ENCODE peak calls at places on chromosomes 4 and X, in five cellular contexts. A is GM12892, D is HepG2, H is K562, F is H1. G is an unnamed sample.

GRCh38 chr4:139229534-139230039 is 50.4 kb downstream of the MGARP start:
- DNase-seq in F (no peak), D (peak), A (no peak), H (peak), G (no peak)

GRCh38 chrX:22795680-22796079 is 204.1 kb upstream of the DDX53 start:
- DNase-seq in H (no peak), F (no peak), A (no peak), D (no peak), G (no peak)

GRCh38 chr4:6953751-6954380 is 44.2 kb downstream of the TBC1D14 start:
- DNase-seq in F (no peak), A (no peak), D (no peak), H (peak), G (no peak)

GRCh38 chr4:85854543-85854942 is 379.6 kb downstream of the ARHGAP24 start:
- DNase-seq in A (no peak), D (no peak), H (no peak), F (no peak), G (no peak)

GRCh38 chr4:168082379-168082778 is 10.0 kb upstream of the ANXA10 start:
- DNase-seq in F (no peak), D (no peak), A (no peak), H (no peak), G (no peak)

GRCh38 chr4:84849051-84849640 is 117.3 kb downstream of the WDFY3 start:
- DNase-seq in F (no peak), D (no peak), H (no peak), A (no peak), G (no peak)

GRCh38 chrX:41781500-41781899 is 57.5 kb downstream of the GPR82 start:
- DNase-seq in F (no peak), D (peak), A (peak), H (peak), G (no peak)

GRCh38 chr4:180059216-180059881 is 2183.9 kb upstream of the TENM3 start:
- DNase-seq in H (peak), A (peak), F (no peak), D (no peak), G (no peak)

GRCh38 chrX:69025802-69026301 is 139.4 kb downstream of the PJA1 start:
- DNase-seq in D (no peak), H (no peak), A (no peak), F (no peak), G (no peak)

GRCh38 chr4:128388352-128388630 is 100.7 kb upstream of the PGRMC2 start:
- DNase-seq in D (no peak), A (no peak), H (no peak), F (no peak), G (no peak)

GRCh38 chrX:84907324-84907946 is 96.2 kb upstream of the APOOL start:
- DNase-seq in H (peak), A (no peak), D (no peak), F (no peak), G (no peak)

GRCh38 chrX:133297284-133297683 is 79.1 kb upstream of the TFDP3 start:
- DNase-seq in D (no peak), H (no peak), F (no peak), A (no peak), G (no peak)

GRCh38 chr4:147976341-147976928 is 244.5 kb downstream of the ARHGAP10 start:
- DNase-seq in F (no peak), D (no peak), A (no peak), H (no peak), G (no peak)

GRCh38 chrX:154433605-154434004 is 3.3 kb upstream of the GDI1 start:
- DNase-seq in F (no peak), A (no peak), H (no peak), D (no peak), G (no peak)

GRCh38 chr4:142983612-142984011 is 137.5 kb upstream of the INPP4B start:
- DNase-seq in H (no peak), A (no peak), F (no peak), D (no peak), G (no peak)

GRCh38 chr4:151267104-151267503 is 9.9 kb upstream of the PRSS48 start:
- DNase-seq in A (no peak), H (no peak), D (peak), F (no peak), G (no peak)

GRCh38 chrX:18360867-18361266 is 6.4 kb upstream of the SCML2 start:
- DNase-seq in D (no peak), F (no peak), H (no peak), A (no peak), G (no peak)

GRCh38 chr4:62640296-62640695 is 1440.2 kb downstream of the ADGRL3 start:
- DNase-seq in F (no peak), D (no peak), A (no peak), H (no peak), G (no peak)

DNA sequence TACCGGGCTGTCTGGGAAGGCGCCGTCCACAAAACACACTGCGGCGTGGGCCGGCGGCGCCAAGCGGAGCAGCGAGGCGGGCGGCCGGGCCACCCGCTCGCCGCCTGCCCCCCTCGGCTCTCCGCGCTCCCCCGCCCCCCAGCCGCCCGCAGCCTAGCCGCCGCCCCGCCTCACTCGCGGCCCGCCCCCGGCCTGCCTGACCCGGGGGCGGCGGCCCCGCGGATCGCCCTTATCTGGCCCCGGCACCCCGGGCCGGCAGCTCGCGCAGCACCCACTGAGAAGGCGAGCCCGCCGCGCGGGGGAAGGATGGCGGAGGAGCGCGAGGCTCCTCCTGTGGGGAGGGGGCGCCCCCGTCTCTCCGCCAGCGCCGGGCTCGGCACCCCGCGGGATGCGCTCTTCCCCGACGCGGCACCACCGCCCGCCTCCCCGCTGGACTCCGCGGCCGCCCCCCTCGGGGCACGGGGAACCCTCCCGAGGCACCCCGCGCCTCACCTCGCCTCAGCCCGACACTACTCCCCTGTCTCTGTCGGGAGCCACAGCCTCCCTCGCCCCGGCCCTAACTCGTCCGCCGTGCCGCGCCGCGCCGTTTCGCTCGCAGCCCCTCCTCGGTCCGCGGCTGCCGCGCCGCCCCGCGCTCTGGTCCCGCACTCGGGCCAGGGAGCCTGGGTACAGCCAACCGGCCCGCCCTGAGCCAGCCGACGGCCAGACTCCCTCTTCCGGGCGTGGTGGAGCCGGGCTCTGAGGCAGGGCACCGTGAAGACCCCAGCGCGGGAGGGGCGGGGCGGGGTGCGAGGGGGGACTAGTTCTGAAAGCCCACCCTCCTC is 564 bp downstream of the ATP11C start:
- DNase-seq in A (peak), D (no peak), F (no peak), H (peak), G (no peak)
- TF ChIP-seq POLR2A in A (no peak), D (no peak), F (no peak), H (peak), G (no peak)

DNA sequence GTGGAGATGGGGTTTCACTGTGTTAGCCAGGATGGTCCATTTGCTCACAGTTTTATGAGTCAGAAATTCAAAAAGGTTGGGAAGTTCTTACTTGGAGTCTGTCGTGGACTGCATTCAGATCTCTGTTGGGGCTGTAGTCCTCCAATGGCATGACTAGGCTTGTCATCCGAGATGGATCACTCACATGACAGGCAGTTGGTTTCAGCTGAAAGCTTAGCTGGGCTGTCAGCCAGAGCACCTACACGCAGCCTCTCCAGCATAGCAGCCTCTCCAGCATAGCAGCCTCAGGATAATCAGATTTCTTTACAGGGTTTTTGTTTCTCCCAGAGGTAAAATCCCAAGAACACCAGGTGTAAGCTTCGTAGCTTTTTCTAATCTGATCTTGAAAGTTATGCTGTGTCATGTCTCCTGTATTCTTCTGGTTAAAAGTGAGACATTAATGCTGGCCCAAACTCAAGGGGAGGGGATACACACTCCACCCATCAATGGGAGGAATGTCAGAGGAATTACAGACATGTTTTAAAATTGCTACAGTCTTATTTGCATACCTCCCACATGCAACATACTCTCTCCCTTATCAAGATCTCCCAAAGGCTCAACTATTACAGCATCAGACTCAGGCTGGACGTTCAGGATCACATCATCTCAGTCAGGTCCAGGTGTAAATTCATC is 31.6 kb upstream of the SOD3 start:
- DNase-seq in H (no peak), F (no peak), A (no peak), D (no peak), G (no peak)
- TF ChIP-seq TAF1 in H (no peak), F (no peak), A (no peak), D (no peak), G (no peak)

GRCh38 chrX:1591102-1591862 is at the start of gene AKAP17A:
- DNase-seq in D (peak), A (peak), F (peak), H (peak), G (peak)
- TF ChIP-seq POLR2A in D (no peak), A (peak), F (no peak), H (no peak), G (peak)

GRCh38 chr4:24642941-24643628 is 58.7 kb upstream of the DHX15 start:
- DNase-seq in A (no peak), D (peak), F (no peak), H (no peak), G (no peak)

GRCh38 chr4:24644983-24645764 is 60.8 kb upstream of the DHX15 start:
- DNase-seq in H (no peak), D (no peak), A (no peak), F (no peak), G (no peak)

GRCh38 chr4:24646777-24647460 is 62.6 kb upstream of the DHX15 start:
- DNase-seq in A (no peak), F (no peak), D (no peak), H (no peak), G (no peak)

GRCh38 chr4:24643774-24644520 is 59.6 kb upstream of the DHX15 start:
- DNase-seq in D (no peak), F (no peak), A (no peak), H (no peak), G (no peak)

GRCh38 chr4:24645765-24646550 is 61.6 kb upstream of the DHX15 start:
- DNase-seq in A (no peak), F (no peak), H (no peak), D (no peak), G (no peak)
- TF ChIP-seq TAF1 in A (no peak), F (no peak), H (no peak), D (no peak), G (no peak)

GRCh38 chr4:110196871-110197420 is 1.5 kb downstream of the ELOVL6 start:
- DNase-seq in A (peak), F (no peak), D (no peak), H (peak), G (peak)
- TF ChIP-seq POLR2A in A (peak), F (no peak), D (peak), H (no peak), G (peak)

DNA sequence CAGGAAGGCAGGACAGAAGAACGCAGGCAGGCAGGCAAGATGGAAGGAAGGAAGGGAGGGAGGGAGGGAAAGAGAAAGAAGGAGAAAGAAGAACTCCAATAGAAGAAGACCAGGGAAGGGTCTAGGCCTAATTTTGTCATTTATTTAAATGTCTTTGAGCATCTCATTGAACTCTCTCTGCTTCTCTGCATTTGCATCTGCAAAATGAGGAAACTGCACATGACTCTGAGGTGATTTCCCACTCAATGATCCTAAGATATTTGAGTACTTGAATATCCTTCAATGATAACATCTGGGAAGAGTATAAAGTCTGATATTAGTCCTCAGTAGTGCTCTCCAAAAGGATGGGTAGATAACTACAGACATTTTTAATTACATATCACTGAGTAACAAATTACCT is 33.1 kb upstream of the RBPJ start:
- DNase-seq in H (no peak), A (no peak), D (no peak), F (no peak), G (no peak)
- TF ChIP-seq TAF1 in H (no peak), A (no peak), D (no peak), F (no peak), G (no peak)